ENCODE peak calls at places on chromosomes 2 and 18, in five cellular contexts. U, Y, F, I and P are unnamed samples.
A peak's percentile ranks its signal among the peaks of the same experiment; 100 is the strongest.

GRCh38 chr2:112077814-112078213 is 22.7 kb downstream of the TMEM87B start:
- DNase-seq in Y (no peak), F (no peak), U (no peak), I (no peak), P (no peak)

GRCh38 chr2:239715202-239715601 is 309.9 kb downstream of the NDUFA10 start:
- DNase-seq in Y (no peak), U (no peak), I (no peak), F (no peak), P (no peak)

GRCh38 chr2:217897816-217898806 is 104.7 kb downstream of the TNS1 start:
- DNase-seq in F (no peak), U (no peak), I (no peak), Y (no peak), P (no peak)

GRCh38 chr2:195596840-195597239 is 60.2 kb upstream of the SLC39A10 start:
- DNase-seq in Y (no peak), I (no peak), U (no peak), F (no peak), P (no peak)

GRCh38 chr2:35374845-35375244 is 980.7 kb upstream of the CRIM1 start:
- DNase-seq in I (no peak), F (no peak), Y (no peak), U (no peak), P (no peak)

GRCh38 chr2:3126686-3127278 is 250.8 kb downstream of the EIPR1 start:
- DNase-seq in F (no peak), Y (no peak), U (no peak), I (no peak), P (no peak)

GRCh38 chr2:16394072-16394985 is 271.3 kb downstream of the CYRIA start:
- DNase-seq in U (no peak), Y (no peak), F (no peak), I (no peak), P (no peak)

GRCh38 chr2:119264781-119265692 is 41.4 kb downstream of the STEAP3 start:
- DNase-seq in I (no peak), Y (no peak), U (no peak), F (peak; percentile 63), P (peak; percentile 59)

GRCh38 chr18:62070306-62070705 is 116.5 kb downstream of the PIGN start:
- DNase-seq in I (no peak), F (no peak), Y (no peak), U (no peak), P (no peak)

GRCh38 chr2:152694161-152694661 is 23.1 kb downstream of the PRPF40A start:
- DNase-seq in F (no peak), I (no peak), Y (no peak), U (peak; percentile 51), P (no peak)

GRCh38 chr2:224347181-224348051 is 54.5 kb downstream of the FAM124B start:
- DNase-seq in F (no peak), Y (no peak), U (no peak), I (no peak), P (no peak)

GRCh38 chr18:79223431-79223830 is 154.2 kb downstream of the ATP9B start:
- DNase-seq in F (no peak), U (no peak), Y (no peak), I (no peak), P (no peak)

GRCh38 chr2:180873219-180873618 is 107.2 kb upstream of the UBE2E3 start:
- DNase-seq in I (no peak), F (no peak), U (no peak), Y (no peak), P (no peak)

GRCh38 chr2:20419007-20419576 is 27.8 kb upstream of the RHOB start:
- DNase-seq in U (no peak), I (peak; percentile 74), Y (no peak), F (no peak), P (no peak)

GRCh38 chr18:78676622-78677482 is 302.8 kb upstream of the SALL3 start:
- DNase-seq in I (no peak), F (no peak), U (no peak), Y (no peak), P (no peak)

GRCh38 chr18:35345460-35345921 is 1.3 kb upstream of the ZNF24 start:
- DNase-seq in Y (no peak), I (no peak), U (no peak), F (no peak), P (no peak)

GRCh38 chr2:145591109-145591809 is 1071.3 kb upstream of the ZEB2 start:
- DNase-seq in U (no peak), Y (no peak), I (no peak), F (no peak), P (no peak)

GRCh38 chr18:42028232-42028832 is 73.3 kb downstream of the PIK3C3 start:
- DNase-seq in I (no peak), Y (peak; percentile 8), U (no peak), F (peak; percentile 8), P (no peak)

GRCh38 chr2:17850151-17850550 is 28.3 kb upstream of the KCNS3 start:
- DNase-seq in F (no peak), I (no peak), Y (no peak), U (no peak), P (no peak)

GRCh38 chr2:217105733-217106649 is 246.1 kb upstream of the TNP1 start:
- DNase-seq in U (no peak), I (no peak), Y (no peak), F (no peak), P (no peak)

GRCh38 chr2:102052367-102052764 is 60.6 kb downstream of the IL1R2 start:
- DNase-seq in F (no peak), Y (no peak), U (no peak), I (no peak), P (no peak)

GRCh38 chr2:12493031-12493513 is 223.7 kb upstream of the TRIB2 start:
- DNase-seq in F (no peak), U (no peak), I (peak; percentile 78), Y (peak; percentile 16), P (no peak)

GRCh38 chr2:174344716-174345472 is 10.1 kb downstream of the SP9 start:
- DNase-seq in U (no peak), I (no peak), Y (no peak), F (no peak), P (no peak)

GRCh38 chr18:79394438-79395307 is 1.1 kb upstream of the NFATC1 start:
- DNase-seq in U (peak; percentile 81), F (no peak), Y (no peak), I (peak; percentile 82), P (no peak)

GRCh38 chr2:143816927-143817326 is 687.7 kb downstream of the ARHGAP15 start:
- DNase-seq in Y (no peak), I (no peak), U (no peak), F (no peak), P (no peak)

GRCh38 chr18:48031011-48031480 is 100.6 kb upstream of the SMAD2 start:
- DNase-seq in I (no peak), F (peak; percentile 77), Y (no peak), U (no peak), P (no peak)